ENCODE peak calls at places on chromosomes 12 and 14, in nine cellular contexts. M is GM12878; Z is left lung; Y is mucosa of descending colon; R is IMR-90; O is psoas muscle; F is esophagus squamous epithelium; C is heart left ventricle; V is CD8-positive, alpha-beta memory T cell. X is an unnamed sample. For H3K9me3, the result is how much of the 10 kb centered on the place peaks cover.

GRCh38 chr14:71103662-71104484 is 196.6 kb downstream of the PCNX1 start:
- DNase-seq in M (peak), Z (no peak), Y (no peak), R (peak), O (no peak), F (no peak), C (no peak), V (peak), X (no peak)

GRCh38 chr12:161823-162222 is 52.1 kb downstream of the SLC6A12 start:
- DNase-seq in M (no peak), Z (peak), Y (no peak), R (no peak), O (no peak), F (no peak), C (no peak), V (no peak), X (no peak)

GRCh38 chr12:77537648-77538047 is 293.0 kb upstream of the NAV3 start:
- DNase-seq in M (no peak), Z (no peak), Y (no peak), R (no peak), O (no peak), F (no peak), C (no peak), V (no peak), X (no peak)

GRCh38 chr14:23432946-23433345 is 2.5 kb downstream of the MYH7 start:
- DNase-seq in M (no peak), Z (no peak), Y (no peak), R (no peak), O (no peak), F (no peak), C (peak), V (no peak), X (no peak)

GRCh38 chr12:55742719-55743130 is at the start of gene GDF11:
- DNase-seq in M (no peak), Z (peak), Y (peak), R (peak), O (peak), F (no peak), C (peak), V (peak), X (no peak)

GRCh38 chr12:1838223-1838993 is 18.0 kb downstream of the LRTM2 start:
- DNase-seq in M (no peak), Z (peak), Y (no peak), R (no peak), O (no peak), F (no peak), C (no peak), V (no peak), X (no peak)

GRCh38 chr14:68841030-68841809 is 48.4 kb upstream of the ZFP36L1 start:
- DNase-seq in M (no peak), Z (no peak), Y (no peak), R (peak), O (no peak), F (no peak), C (no peak), V (no peak), X (no peak)

GRCh38 chr14:88426271-88426670 is 40.8 kb downstream of the SPATA7 start:
- DNase-seq in M (no peak), Z (no peak), Y (no peak), R (peak), O (peak), F (no peak), C (no peak), V (no peak), X (no peak)

GRCh38 chr12:132522586-132523380 is 32.8 kb downstream of the FBRSL1 start:
- DNase-seq in M (no peak), Z (no peak), Y (no peak), R (no peak), O (no peak), F (no peak), C (no peak), V (no peak), X (no peak)

GRCh38 chr12:29317556-29318363 is 63.2 kb downstream of the ERGIC2 start:
- DNase-seq in M (peak), Z (no peak), Y (peak), R (peak), O (no peak), F (no peak), C (peak), V (peak), X (peak)

GRCh38 chr12:92502417-92503028 is 200.3 kb upstream of the PLEKHG7 start:
- DNase-seq in M (peak), Z (no peak), Y (no peak), R (no peak), O (no peak), F (no peak), C (no peak), V (no peak), X (no peak)

GRCh38 chr14:69973846-69974245 is 94.6 kb downstream of the SMOC1 start:
- DNase-seq in M (no peak), Z (no peak), Y (no peak), R (no peak), O (no peak), F (no peak), C (no peak), V (no peak), X (no peak)

GRCh38 chr12:65432606-65433005 is 154.1 kb downstream of the MSRB3 start:
- DNase-seq in M (no peak), Z (no peak), Y (no peak), R (no peak), O (no peak), F (no peak), C (no peak), V (no peak), X (no peak)

GRCh38 chr14:103923863-103924262 is 4.4 kb upstream of the TDRD9 start:
- DNase-seq in M (no peak), Z (no peak), Y (no peak), R (no peak), O (no peak), F (no peak), C (peak), V (no peak), X (no peak)

GRCh38 chr12:91111366-91112321 is at the start of gene LUM:
- DNase-seq in M (no peak), Z (no peak), Y (no peak), R (peak), O (peak), F (no peak), C (peak), V (no peak), X (no peak)

GRCh38 chr14:24692382-24693352 is 58.7 kb upstream of the GZMB start:
- DNase-seq in M (no peak), Z (no peak), Y (no peak), R (no peak), O (no peak), F (no peak), C (no peak), V (peak), X (no peak)

GRCh38 chr12:49622501-49623141 is 740 bp upstream of the PRPF40B start:
- DNase-seq in M (peak), Z (no peak), Y (peak), R (peak), O (no peak), F (no peak), C (peak), V (peak), X (no peak)

GRCh38 chr12:3285570-3285969 is 205.4 kb upstream of the PRMT8 start:
- DNase-seq in M (no peak), Z (no peak), Y (no peak), R (no peak), O (no peak), F (no peak), C (no peak), V (no peak), X (no peak)

GRCh38 chr12:39830862-39831520 is 211.4 kb upstream of the ABCD2 start:
- DNase-seq in M (no peak), Z (no peak), Y (no peak), R (no peak), O (no peak), F (no peak), C (no peak), V (no peak), X (no peak)

GRCh38 chr14:22448905-22449611 is 140.0 kb downstream of the DAD1 start:
- DNase-seq in M (no peak), Z (no peak), Y (no peak), R (peak), O (peak), F (no peak), C (no peak), V (no peak), X (no peak)

GRCh38 chr12:49364989-49365388 is 2.3 kb upstream of the SPATS2 start:
- DNase-seq in M (no peak), Z (no peak), Y (no peak), R (peak), O (no peak), F (no peak), C (no peak), V (no peak), X (no peak)

GRCh38 chr14:105399441-105399775 is 1.1 kb downstream of the TEX22 start:
- DNase-seq in M (no peak), Z (peak), Y (no peak), R (no peak), O (no peak), F (no peak), C (no peak), V (no peak), X (no peak)

GRCh38 chr12:9132008-9132535 is 16.4 kb upstream of the A2M start:
- DNase-seq in M (no peak), Z (no peak), Y (no peak), R (no peak), O (no peak), F (no peak), C (no peak), V (no peak), X (no peak)

GRCh38 chr12:9133243-9133938 is 17.7 kb upstream of the A2M start:
- DNase-seq in M (no peak), Z (no peak), Y (no peak), R (no peak), O (no peak), F (no peak), C (no peak), V (no peak), X (no peak)

GRCh38 chr12:9135903-9136310 is 20.2 kb upstream of the A2M start:
- DNase-seq in M (no peak), Z (no peak), Y (no peak), R (no peak), O (no peak), F (no peak), C (no peak), V (no peak), X (no peak)

GRCh38 chr12:9130244-9130643 is 14.5 kb upstream of the A2M start:
- DNase-seq in M (no peak), Z (no peak), Y (no peak), R (no peak), O (no peak), F (no peak), C (no peak), V (no peak), X (no peak)

GRCh38 chr12:9134981-9135628 is 19.4 kb upstream of the A2M start:
- DNase-seq in M (no peak), Z (peak), Y (peak), R (peak), O (no peak), F (no peak), C (no peak), V (no peak), X (no peak)
- H3K9me3 ChIP-seq in M (under half), Z (under half), Y (under half), R (under half), O (under half), F (under half), C (under half), V (under half), X (under half)

DNA sequence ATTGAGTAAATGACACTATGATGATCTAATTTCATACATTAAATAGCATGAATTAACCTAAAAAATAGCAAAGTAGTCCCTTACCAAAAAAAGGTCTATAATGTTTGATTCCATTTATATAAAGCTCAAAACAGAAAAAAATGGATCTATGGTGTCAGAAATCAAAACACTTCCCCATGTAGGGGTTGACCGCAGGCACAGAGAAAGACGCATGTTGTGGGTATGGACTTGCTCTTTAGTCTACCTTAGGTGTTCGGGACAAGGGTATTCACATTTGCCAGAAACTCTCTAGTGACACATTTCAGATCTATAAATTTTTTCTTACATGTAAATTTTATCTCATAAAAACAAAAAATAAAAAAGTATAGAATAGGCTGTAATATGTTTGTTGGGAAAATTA is 1262.9 kb downstream of the TMEM121 start:
- DNase-seq in M (no peak), Z (no peak), Y (no peak), R (no peak), O (no peak), F (no peak), C (no peak), V (no peak), X (no peak)
- H3K9me3 ChIP-seq in M (under half), Z (under half), Y (under half), R (under half), O (under half), F (under half), C (under half), V (under half), X (under half)

GRCh38 chr14:80074905-80075304 is 136.4 kb downstream of the DIO2 start:
- DNase-seq in M (no peak), Z (no peak), Y (no peak), R (no peak), O (no peak), F (no peak), C (no peak), V (no peak), X (no peak)
- H3K9me3 ChIP-seq in M (under half), Z (under half), Y (under half), R (under half), O (under half), F (under half), C (under half), V (under half), X (under half)

GRCh38 chr12:68515793-68516192 is 94.9 kb upstream of the RAP1B start:
- DNase-seq in M (no peak), Z (no peak), Y (no peak), R (no peak), O (no peak), F (no peak), C (no peak), V (no peak), X (no peak)
- H3K9me3 ChIP-seq in M (under half), Z (under half), Y (under half), R (under half), O (under half), F (under half), C (under half), V (under half), X (under half)

DNA sequence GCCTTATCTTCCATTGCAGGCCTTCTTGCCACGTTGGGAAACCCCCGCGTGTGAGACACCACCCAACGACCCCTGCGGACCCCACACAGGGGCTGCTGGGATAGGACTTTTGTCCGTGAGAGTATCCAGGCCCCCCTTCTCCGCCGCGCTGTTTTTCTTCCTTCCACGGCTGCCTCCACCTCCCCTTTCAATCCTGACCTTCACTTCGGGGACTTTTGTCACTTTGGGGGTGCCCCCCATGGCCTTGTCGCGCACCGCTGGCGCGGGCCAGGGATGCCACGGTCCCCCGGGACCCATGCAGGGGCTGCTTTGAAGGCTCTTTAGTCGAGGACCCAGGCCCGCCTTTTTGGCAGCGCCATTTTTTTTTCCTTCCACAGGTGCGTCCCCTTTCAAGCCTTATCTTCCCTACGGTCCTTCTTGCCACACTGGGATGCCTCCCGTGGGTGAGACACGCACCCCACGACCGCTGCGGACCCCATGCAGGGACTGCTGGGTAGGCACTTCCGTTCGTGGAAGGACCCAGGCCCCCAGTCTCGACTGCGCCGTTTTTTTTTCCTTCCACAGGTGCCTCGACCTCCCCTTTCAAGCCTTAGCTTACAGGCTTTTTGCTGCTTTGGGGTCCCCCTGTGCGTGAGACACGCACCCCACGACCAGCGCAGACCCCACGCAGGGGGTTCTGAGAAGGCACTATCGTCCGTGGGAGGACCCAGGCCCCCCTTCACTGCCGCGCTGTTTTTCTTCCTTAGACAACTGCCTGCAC is 267.3 kb downstream of the ALG10 start:
- DNase-seq in M (no peak), Z (peak), Y (no peak), R (no peak), O (peak), F (no peak), C (peak), V (no peak), X (no peak)
- H3K9me3 ChIP-seq in M (under half), Z (half or more), Y (half or more), R (half or more), O (under half), F (half or more), C (under half), V (under half), X (under half)

DNA sequence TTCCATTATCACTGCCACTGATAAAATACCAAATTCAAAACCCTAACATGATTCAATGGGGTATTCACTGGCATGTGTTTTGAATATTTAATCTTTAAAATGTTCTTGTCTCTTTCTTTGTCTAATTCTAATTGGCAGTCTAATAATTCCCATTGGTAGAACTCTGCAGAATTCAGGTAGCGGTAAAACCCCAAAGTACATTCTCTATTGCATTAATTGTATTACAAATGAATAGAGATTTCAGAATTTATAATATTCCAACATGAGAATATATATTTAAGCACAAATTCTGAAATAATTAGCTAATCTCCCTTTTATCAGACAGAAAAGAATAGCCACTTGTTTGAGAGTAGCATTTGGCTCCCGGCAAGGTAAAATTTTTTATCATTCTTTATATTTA is at the start of gene OR4N5:
- DNase-seq in M (no peak), Z (no peak), Y (no peak), R (no peak), O (no peak), F (no peak), C (no peak), V (no peak), X (no peak)
- H3K9me3 ChIP-seq in M (under half), Z (under half), Y (under half), R (under half), O (under half), F (under half), C (under half), V (under half), X (under half)

GRCh38 chr14:100807979-100808734 is 17.8 kb upstream of the MEG3 start:
- DNase-seq in M (no peak), Z (no peak), Y (no peak), R (no peak), O (peak), F (no peak), C (no peak), V (no peak), X (no peak)

GRCh38 chr14:100806386-100806785 is 19.5 kb upstream of the MEG3 start:
- DNase-seq in M (no peak), Z (no peak), Y (no peak), R (no peak), O (no peak), F (no peak), C (no peak), V (no peak), X (no peak)

GRCh38 chr14:100810435-100810834 is 15.5 kb upstream of the MEG3 start:
- DNase-seq in M (no peak), Z (no peak), Y (no peak), R (no peak), O (no peak), F (no peak), C (no peak), V (no peak), X (no peak)

GRCh38 chr14:100804558-100805309 is 21.2 kb upstream of the MEG3 start:
- DNase-seq in M (no peak), Z (no peak), Y (no peak), R (no peak), O (no peak), F (no peak), C (no peak), V (no peak), X (no peak)

GRCh38 chr14:100807496-100807895 is 18.4 kb upstream of the MEG3 start:
- DNase-seq in M (no peak), Z (no peak), Y (no peak), R (no peak), O (peak), F (no peak), C (no peak), V (no peak), X (no peak)
- H3K9me3 ChIP-seq in M (under half), Z (under half), Y (under half), R (under half), O (under half), F (under half), C (under half), V (under half), X (under half)

GRCh38 chr12:114397978-114398881 is 7.7 kb downstream of the TBX5 start:
- DNase-seq in M (no peak), Z (no peak), Y (no peak), R (peak), O (no peak), F (no peak), C (no peak), V (no peak), X (no peak)
- H3K9me3 ChIP-seq in M (under half), Z (under half), Y (under half), R (under half), O (under half), F (under half), C (under half), V (under half), X (under half)

DNA sequence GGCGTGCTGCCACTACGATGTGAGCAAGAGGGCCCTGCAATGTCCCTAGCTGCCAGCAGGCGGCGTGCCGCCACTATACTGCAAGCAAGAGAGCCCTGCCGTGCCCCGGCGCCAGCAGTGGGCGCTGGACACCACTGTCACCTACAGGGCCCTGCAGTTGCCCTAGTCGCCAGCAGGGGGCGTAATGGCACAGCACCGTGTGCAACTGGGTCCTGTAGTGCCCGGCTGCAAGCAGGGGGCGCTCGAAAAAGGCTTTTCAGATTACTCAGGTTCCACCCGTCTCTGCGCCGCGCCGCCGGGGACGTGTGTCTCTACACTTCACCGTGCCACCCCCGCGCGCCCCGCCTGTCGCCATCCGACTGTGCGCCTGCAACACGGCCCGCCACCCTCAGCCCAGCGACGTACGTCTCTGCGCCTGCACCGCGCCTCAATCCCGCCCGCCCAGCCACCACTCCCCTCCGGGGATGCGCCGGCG is 1356.9 kb downstream of the TMEM121 start:
- DNase-seq in M (no peak), Z (peak), Y (no peak), R (no peak), O (no peak), F (no peak), C (no peak), V (no peak), X (no peak)
- H3K9me3 ChIP-seq in M (under half), Z (under half), Y (under half), R (under half), O (under half), F (under half), C (under half), V (under half), X (under half)

DNA sequence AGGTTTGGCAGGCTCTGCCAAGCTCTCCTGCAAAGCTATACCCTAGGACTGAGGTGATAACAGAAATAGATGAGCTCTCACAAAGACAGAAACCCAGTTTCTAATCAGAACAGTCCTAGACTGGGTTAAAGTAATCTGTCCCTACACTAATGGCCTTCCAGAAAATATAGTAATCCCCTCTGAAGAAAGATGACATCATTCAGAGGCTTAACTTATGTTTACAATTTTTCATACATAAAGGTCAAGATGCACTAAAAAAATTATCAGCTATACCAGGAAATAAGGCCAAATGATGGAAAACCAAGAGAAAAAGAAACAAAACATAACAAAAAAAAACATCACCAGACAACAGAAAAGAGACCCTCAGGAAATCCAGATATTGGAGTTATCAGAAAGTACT is 4.9 kb upstream of the WASHC4 start:
- DNase-seq in M (no peak), Z (no peak), Y (no peak), R (no peak), O (no peak), F (no peak), C (no peak), V (no peak), X (no peak)
- H3K9me3 ChIP-seq in M (under half), Z (under half), Y (under half), R (under half), O (under half), F (under half), C (under half), V (under half), X (under half)

X was measured in T-helper 17 cell.